ENCODE peak calls at places on chromosomes 5 and 9, in five cellular contexts. T, B, F, Z and D are unnamed samples.

GRCh38 chr5:3778945-3779344 is 183.3 kb downstream of the IRX1 start:
- DNase-seq in T (no peak), B (no peak), F (no peak), Z (no peak), D (no peak)

GRCh38 chr5:14144586-14145355 is 1.6 kb downstream of the TRIO start:
- DNase-seq in T (peak), B (peak), F (peak), Z (peak), D (peak)

GRCh38 chr9:84710701-84711397 is 41.3 kb downstream of the NTRK2 start:
- DNase-seq in T (no peak), B (no peak), F (no peak), Z (peak), D (no peak)

GRCh38 chr9:7560669-7561305 is 238.8 kb downstream of the DMAC1 start:
- DNase-seq in T (no peak), B (no peak), F (no peak), Z (no peak), D (no peak)

GRCh38 chr5:125321654-125322053 is 575.2 kb upstream of the ZNF608 start:
- DNase-seq in T (no peak), B (no peak), F (no peak), Z (no peak), D (no peak)

GRCh38 chr9:117074782-117075510 is 339.9 kb downstream of the ASTN2 start:
- DNase-seq in T (no peak), B (no peak), F (no peak), Z (no peak), D (no peak)

GRCh38 chr9:131500939-131501541 is 1.7 kb upstream of the POMT1 start:
- DNase-seq in T (peak), B (peak), F (no peak), Z (peak), D (no peak)

GRCh38 chr5:68680376-68680775 is 413.4 kb upstream of the SLC30A5 start:
- DNase-seq in T (peak), B (no peak), F (no peak), Z (no peak), D (no peak)

GRCh38 chr9:130981761-130982147 is 27.2 kb upstream of the LAMC3 start:
- DNase-seq in T (no peak), B (no peak), F (peak), Z (no peak), D (no peak)

GRCh38 chr9:135961811-135962695 is 880 bp upstream of the UBAC1 start:
- DNase-seq in T (no peak), B (no peak), F (no peak), Z (no peak), D (no peak)

GRCh38 chr5:2141254-2142000 is 258.7 kb upstream of the IRX4 start:
- DNase-seq in T (no peak), B (no peak), F (no peak), Z (no peak), D (no peak)

GRCh38 chr5:78511116-78511906 is 137.3 kb downstream of the LHFPL2 start:
- DNase-seq in T (no peak), B (peak), F (no peak), Z (no peak), D (no peak)

GRCh38 chr9:72924116-72924790 is 28.6 kb downstream of the ALDH1A1 start:
- DNase-seq in T (no peak), B (no peak), F (no peak), Z (no peak), D (no peak)

DNA sequence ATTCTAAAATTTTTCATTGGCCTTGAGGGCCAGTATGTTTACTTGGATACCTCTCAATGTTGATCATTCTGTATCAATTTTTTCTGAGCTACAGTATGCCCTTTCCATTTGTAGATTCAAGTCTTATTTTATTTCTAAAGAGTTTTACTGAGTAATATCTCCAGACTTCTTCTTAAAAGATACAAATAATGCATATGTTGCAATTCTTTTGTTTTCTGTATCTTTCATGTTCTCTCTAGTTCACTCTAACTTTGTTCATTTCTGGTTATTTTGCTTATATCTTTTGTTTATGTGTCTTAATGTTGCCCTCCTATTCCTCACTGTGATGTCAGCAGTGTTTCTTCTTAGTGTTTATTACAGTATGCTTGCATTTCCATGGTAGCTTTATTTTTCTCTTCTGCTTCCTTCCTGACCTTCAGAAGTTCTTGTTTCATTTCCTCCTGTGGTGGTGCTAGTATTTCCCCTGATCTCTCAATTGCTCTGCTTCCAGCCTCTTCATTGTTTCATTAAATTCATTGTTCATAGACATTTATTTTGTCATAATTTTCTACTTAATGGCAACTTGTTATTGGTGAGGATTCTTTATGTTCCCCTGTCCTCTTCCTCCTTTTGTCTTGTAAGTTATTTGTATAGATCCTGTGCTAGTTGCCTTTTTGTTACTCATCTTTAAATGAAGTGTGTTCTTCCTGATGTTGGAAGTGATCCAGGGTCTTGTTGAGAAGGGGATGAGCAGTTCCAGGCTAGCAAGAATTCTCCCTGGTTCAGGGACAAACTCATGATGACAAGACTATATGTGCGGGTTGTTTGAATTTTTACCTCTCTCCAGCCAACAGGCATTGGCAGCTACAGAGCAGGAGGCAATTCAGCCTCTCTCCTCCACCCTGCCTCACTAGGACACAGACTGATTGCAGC is 160.8 kb downstream of the DEPDC1B start:
- DNase-seq in T (peak), B (no peak), F (no peak), Z (no peak), D (no peak)
- TF ChIP-seq CTCF in T (no peak), B (no peak), F (no peak), Z (no peak), D (no peak)

DNA sequence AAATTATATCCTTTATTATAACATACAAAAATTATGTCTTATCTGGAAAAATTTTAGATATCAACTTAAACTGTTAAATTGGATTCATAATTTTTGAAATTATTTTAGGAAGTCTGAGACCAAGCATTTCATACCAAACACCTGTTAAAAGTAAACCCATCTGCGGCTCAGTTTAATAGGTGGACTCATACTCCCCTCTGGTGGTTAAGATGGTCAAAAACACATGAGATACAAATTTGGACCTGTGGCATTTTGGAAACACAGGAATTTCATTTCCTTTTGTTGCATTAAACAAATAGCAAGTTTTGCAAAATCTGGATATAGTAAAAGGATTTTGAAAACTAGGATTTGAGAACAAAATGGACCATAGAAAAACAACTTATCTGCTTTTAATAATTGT is 53.7 kb downstream of the RGMB start:
- DNase-seq in T (peak), B (no peak), F (no peak), Z (peak), D (no peak)
- TF ChIP-seq CTCF in T (peak), B (peak), F (peak), Z (peak), D (no peak)

GRCh38 chr5:217860-218456 is at the start of the genes CCDC127 and SDHA:
- DNase-seq in T (peak), B (peak), F (peak), Z (peak), D (peak)
- TF ChIP-seq CTCF in T (peak), B (peak), F (peak), Z (peak), D (peak)

DNA sequence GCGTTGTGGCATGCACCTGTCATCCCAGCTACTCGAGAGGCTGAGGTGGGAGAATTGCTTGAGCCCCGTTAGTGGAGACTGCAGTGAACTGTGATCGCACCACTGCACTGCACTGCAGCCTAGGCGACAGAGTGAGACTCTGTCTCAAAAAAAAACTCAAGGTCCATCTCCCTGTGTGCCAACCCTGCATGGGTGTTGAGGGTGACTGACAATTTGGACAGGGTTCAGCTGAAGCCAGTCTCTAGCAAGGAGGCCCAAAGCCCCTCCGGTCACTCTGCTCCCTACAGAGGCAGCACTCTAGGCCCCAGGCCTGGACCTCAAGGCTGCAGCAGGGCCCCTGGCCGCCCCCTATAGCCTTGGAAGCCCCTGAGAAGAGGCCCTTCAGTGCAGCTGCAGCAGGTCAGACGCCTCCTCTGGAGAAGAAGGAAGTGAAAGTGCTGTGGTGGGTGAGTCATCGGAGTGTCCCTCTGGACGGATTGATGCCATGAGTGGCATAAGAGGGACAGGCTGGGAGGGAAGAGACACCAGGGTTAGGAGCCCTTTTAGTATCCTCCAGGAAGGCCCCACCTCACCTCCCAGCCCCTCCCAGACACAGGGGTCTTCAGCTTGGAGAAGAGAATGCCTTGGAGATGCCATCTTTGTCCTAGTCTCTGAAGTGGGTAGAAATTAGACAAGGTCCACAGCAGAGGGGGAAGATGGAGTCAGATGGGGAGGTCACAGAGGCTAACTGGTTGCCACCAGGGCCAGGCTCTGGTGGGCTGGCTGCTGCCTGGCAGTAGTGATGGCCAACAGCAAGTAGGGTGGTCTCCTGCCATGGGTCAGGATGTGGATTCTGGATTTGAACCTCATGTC is 39.1 kb upstream of the NEK6 start:
- DNase-seq in T (peak), B (peak), F (peak), Z (peak), D (peak)
- TF ChIP-seq CTCF in T (peak), B (no peak), F (no peak), Z (no peak), D (no peak)

GRCh38 chr9:4740623-4741364 is at the start of gene AK3:
- DNase-seq in T (peak), B (peak), F (peak), Z (peak), D (peak)
- TF ChIP-seq CTCF in T (no peak), B (peak), F (peak), Z (peak), D (peak)

DNA sequence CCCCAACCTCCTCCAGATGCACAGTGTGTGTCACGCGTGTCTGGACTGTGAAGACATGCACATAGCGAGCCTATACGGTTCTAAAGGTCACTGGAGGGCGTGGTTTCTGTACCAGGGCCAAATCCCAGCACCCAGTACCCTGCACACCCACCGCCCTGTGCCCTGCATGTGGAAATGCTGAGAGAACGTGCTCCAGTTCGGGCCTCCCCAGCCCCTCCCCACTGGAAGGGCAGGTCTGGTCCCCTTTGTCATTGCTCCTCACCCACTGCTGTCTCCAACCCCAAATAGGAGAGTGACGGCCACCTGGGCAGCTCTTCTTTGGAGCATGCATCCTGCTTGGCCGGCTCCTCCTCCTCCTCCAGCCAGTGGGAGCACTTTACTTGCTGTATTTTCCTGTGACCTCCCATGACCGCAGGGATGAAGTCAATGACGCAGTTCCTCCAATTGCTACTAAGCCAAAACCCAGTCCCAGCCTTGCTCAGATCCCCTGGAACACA is 116.7 kb downstream of the WNK2 start:
- DNase-seq in T (peak), B (no peak), F (no peak), Z (no peak), D (peak)
- TF ChIP-seq CTCF in T (no peak), B (no peak), F (no peak), Z (no peak), D (no peak)

GRCh38 chr5:131718487-131719014 is 78.3 kb downstream of the FNIP1 start:
- DNase-seq in T (no peak), B (no peak), F (no peak), Z (no peak), D (no peak)

GRCh38 chr5:131716650-131717049 is 80.2 kb downstream of the FNIP1 start:
- DNase-seq in T (no peak), B (no peak), F (no peak), Z (no peak), D (no peak)

GRCh38 chr5:131720714-131721113 is 76.1 kb downstream of the FNIP1 start:
- DNase-seq in T (peak), B (no peak), F (no peak), Z (peak), D (no peak)
- TF ChIP-seq CTCF in T (no peak), B (no peak), F (no peak), Z (no peak), D (no peak)

GRCh38 chr5:44708611-44709010 is 100.1 kb upstream of the MRPS30 start:
- DNase-seq in T (no peak), B (no peak), F (no peak), Z (no peak), D (no peak)
- TF ChIP-seq CTCF in T (no peak), B (no peak), F (no peak), Z (no peak), D (no peak)